ENCODE peak calls at places on chromosomes 13 and 19, in six cellular contexts. B, N, T, U, H and R are unnamed samples.

GRCh38 chr13:110211046-110211445 is 95.9 kb downstream of the COL4A1 start:
- DNase-seq in H (no peak), U (no peak), N (no peak), T (no peak), B (no peak), R (no peak)

GRCh38 chr13:39855236-39855635 is 199.8 kb downstream of the COG6 start:
- DNase-seq in H (no peak), T (no peak), U (no peak), N (no peak), B (no peak), R (no peak)

GRCh38 chr13:102702965-102703720 is 8.3 kb upstream of the METTL21C start:
- DNase-seq in B (no peak), N (no peak), U (no peak), T (no peak), H (no peak), R (no peak)

GRCh38 chr13:22926176-22927007 is 254.4 kb upstream of the SGCG start:
- DNase-seq in N (no peak), U (no peak), B (peak; percentile 87), H (no peak), T (peak; percentile 80), R (no peak)

GRCh38 chr13:50690020-50690419 is 153.5 kb downstream of the DLEU7 start:
- DNase-seq in H (no peak), N (no peak), U (no peak), B (no peak), T (no peak), R (no peak)

GRCh38 chr13:28751210-28751935 is 32.6 kb upstream of the SLC46A3 start:
- DNase-seq in T (no peak), H (no peak), U (no peak), N (no peak), B (no peak), R (no peak)

GRCh38 chr19:43464089-43464775 is 1.2 kb downstream of the LYPD3 start:
- DNase-seq in H (no peak), N (no peak), U (no peak), T (peak; percentile 88), B (peak; percentile 86), R (no peak)

GRCh38 chr13:75251188-75251587 is 230.8 kb downstream of the TBC1D4 start:
- DNase-seq in H (no peak), T (no peak), U (no peak), N (no peak), B (no peak), R (no peak)

GRCh38 chr19:18651300-18651699 is 14.5 kb downstream of the KLHL26 start:
- DNase-seq in N (no peak), B (no peak), T (no peak), H (no peak), U (no peak), R (no peak)

GRCh38 chr13:92196566-92197256 is 798.3 kb downstream of the GPC5 start:
- DNase-seq in H (no peak), B (no peak), N (no peak), T (no peak), U (no peak), R (no peak)

GRCh38 chr19:13024958-13025653 is 29.8 kb downstream of the NFIX start:
- DNase-seq in B (no peak), N (no peak), H (no peak), T (peak; percentile 72), U (no peak), R (peak; percentile 12)
- TF ChIP-seq EZH2 in B (no peak), N (no peak), H (no peak), T (peak; percentile 98), U (no peak), R (no peak)

DNA sequence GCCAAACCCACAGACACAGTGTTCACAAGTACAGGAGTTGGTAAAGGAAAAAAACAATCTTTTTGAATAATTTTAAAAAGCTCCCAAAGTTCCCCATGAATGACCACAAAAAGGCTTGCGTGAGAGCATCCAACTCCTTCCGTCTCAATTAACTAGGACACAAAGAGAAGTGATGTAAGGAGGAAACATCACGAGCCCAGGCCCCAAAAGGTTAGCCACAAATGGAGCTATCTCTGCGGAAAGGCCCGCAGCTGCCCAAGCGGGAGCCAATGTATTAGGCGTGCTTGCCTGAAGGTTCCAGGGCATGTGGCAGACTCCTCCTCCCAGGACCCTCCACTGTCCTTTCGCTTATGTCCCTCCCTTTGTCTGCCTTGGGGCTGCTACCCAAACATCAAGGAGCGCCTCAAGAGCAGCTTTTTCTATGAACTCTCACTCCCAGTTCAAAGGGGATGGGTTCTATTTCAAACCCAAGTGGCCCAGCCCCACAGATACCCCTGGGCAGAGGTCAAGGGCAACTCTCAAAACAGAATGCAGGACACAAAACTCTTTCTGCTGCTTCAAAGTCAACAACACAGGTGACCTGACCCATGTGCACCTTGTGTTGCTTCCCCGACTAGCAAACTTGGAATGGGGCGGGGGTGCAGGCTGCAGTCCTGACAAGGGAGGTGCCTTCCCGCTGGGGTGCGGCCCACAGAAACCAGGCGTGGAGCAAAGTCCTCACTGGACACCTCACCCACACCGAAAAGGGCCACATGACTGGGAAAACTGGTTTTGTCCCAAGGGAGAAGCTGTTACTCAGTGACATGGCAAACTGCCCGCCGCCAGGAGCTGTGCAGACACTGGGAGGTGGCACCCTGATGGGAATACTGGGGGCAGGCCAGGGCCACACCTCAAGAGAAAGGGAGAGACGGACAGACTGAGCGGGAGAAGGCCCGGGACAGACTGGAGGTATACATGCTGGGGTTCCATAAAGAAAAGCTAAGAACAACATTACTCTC is 17.6 kb downstream of the ZC3H4 start:
- DNase-seq in T (no peak), U (no peak), H (peak; percentile 97), B (no peak), N (peak; percentile 91), R (no peak)
- H3K4me1 ChIP-seq in T (peaks cover 2% of the 10 kb centered on the region), U (peaks cover 28% of the 10 kb centered on the region), H (peaks cover 72% of the 10 kb centered on the region), B (peaks cover 19% of the 10 kb centered on the region), N (peaks cover 68% of the 10 kb centered on the region), R (no peaks in the 10 kb centered on the region)

DNA sequence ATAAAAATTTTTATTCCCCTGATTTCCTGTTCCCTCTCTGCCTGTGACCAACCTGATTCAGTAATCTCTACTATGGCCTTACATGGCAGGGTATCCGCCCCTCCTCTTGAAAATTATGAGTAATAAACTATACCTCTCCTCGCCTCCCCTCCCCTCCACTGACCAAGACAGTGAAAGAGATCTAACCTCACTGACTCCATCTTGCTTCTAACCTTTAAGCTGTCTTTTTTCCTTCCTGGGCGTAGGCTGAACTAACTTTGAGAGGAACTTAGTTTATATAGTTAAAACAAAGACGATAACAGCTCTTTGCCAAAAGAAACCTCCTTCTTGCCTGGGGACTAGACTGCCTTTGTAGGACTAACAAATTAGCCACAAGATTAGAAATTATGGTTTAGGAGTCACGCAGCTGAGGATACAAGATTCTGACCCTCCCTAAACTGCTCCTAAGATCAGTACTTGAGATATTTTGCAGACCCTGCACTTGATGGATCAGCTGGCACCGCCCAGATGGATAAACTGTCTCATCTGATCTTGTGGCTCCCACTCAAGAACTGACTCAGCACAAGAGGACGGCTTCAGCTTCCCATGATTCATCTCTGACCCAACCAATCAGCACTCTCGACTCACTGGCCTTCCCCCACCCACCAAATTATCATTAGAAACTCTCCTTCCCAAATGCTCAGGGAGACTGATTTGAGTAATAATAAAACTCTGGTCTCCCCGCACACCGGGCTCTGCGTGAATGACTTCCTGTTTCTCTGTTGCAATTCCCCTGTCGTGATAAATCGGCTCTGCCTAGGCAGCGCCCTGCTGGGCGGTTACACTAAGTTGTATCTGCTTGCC is 187.1 kb downstream of the TDRD3 start:
- DNase-seq in U (no peak), T (peak; percentile 64), B (peak; percentile 14), N (no peak), H (no peak), R (no peak)
- TF ChIP-seq MAX in U (no peak), T (no peak), B (no peak), N (no peak), H (no peak), R (no peak)

GRCh38 chr13:99894835-99895427 is 76.6 kb downstream of the ZIC5 start:
- DNase-seq in N (no peak), U (no peak), H (no peak), T (no peak), B (no peak), R (peak; percentile 11)
- TF ChIP-seq EZH2 in N (no peak), U (no peak), H (no peak), T (no peak), B (no peak), R (no peak)

GRCh38 chr19:2061936-2062729 is 11.1 kb upstream of the MKNK2 start:
- DNase-seq in H (peak; percentile 33), U (no peak), N (no peak), T (peak; percentile 72), B (no peak), R (no peak)
- H3K4me1 ChIP-seq in H (peaks cover 77% of the 10 kb centered on the region), U (peaks cover 19% of the 10 kb centered on the region), N (peaks cover 70% of the 10 kb centered on the region), T (peaks cover 4% of the 10 kb centered on the region), B (peaks cover 38% of the 10 kb centered on the region), R (peaks cover 25% of the 10 kb centered on the region)

GRCh38 chr13:19597523-19597922 is 35.9 kb upstream of the MPHOSPH8 start:
- DNase-seq in H (no peak), T (no peak), B (no peak), N (no peak), U (no peak), R (no peak)
- TF ChIP-seq MAX in H (no peak), T (no peak), B (no peak), N (no peak), U (no peak), R (no peak)

DNA sequence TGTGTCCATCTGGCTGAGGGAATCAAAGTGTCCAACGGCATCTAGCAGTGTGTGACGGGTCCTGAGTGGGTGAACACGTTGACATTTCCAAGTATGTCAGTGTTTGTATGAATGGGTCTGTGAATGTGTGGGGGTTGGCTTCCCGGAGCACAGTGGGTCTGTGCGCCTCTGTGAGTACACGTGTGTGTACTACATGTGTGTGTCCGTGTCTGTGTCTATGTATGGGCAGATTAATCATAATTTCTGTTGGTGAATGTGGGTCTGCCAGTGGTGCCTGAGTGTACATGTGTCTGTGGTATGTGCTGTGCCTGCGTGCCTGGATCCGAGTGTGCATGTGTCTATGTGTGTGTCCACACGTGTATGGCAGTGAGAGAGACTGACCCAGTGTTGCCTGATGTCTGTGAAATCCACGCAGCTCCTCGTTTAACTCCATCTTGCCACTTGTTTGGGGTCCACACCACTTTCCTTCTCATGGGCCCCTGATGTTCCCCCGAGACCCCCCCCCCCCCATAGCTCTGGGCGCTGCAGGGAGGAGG is 5.4 kb downstream of the CCDC8 start:
- DNase-seq in B (no peak), H (no peak), N (no peak), T (no peak), U (no peak), R (no peak)
- TF ChIP-seq EZH2 in B (no peak), H (no peak), N (no peak), T (no peak), U (no peak), R (no peak)

DNA sequence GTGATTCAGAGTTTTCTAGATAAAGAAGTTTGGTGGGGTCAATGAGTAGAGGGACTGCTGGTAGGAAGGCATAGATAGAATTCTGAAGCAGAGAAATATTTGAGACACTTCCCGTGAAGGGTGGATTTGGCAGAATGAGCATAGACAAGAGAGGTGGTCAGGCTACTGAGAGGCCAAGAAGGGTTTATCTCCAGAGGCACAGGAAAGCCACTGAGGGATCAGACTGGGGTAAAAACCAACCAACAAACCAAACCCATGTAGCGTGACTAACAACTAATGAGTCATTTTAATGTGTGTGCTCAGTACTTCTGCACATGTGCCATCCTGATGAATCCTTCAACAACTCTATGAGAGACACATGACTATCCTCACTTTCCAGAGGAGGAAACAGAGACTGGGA is 60.0 kb upstream of the SERP2 start:
- DNase-seq in H (no peak), B (no peak), N (peak; percentile 93), T (no peak), U (no peak), R (peak; percentile 76)
- H3K4me1 ChIP-seq in H (no peaks in the 10 kb centered on the region), B (no peaks in the 10 kb centered on the region), N (peaks cover 77% of the 10 kb centered on the region), T (no peaks in the 10 kb centered on the region), U (no peaks in the 10 kb centered on the region), R (peaks cover 23% of the 10 kb centered on the region)